ENCODE peak calls at places on chromosomes 16 and 17, in eight cellular contexts. Y is effector CD4-positive, alpha-beta T cell; I is Kasumi-1; N is HuH-7.5; V is HCT116; H is AG09319; W is NCI-H1417; S is memory B cell. G is an unnamed sample.

GRCh38 chr17:3865166-3865565 is 19.1 kb upstream of the NCBP3 start:
- DNase-seq in Y (no peak), S (no peak), W (no peak), I (no peak), H (peak; percentile 22), V (no peak), N (no peak), G (no peak)

GRCh38 chr16:56353054-56353921 is 72.1 kb downstream of the AMFR start:
- DNase-seq in I (no peak), V (no peak), W (no peak), H (no peak), Y (no peak), S (no peak), N (peak; percentile 0), G (no peak)

GRCh38 chr17:39845052-39845976 is 18.8 kb downstream of the IKZF3 start:
- DNase-seq in V (no peak), W (no peak), Y (no peak), I (no peak), N (no peak), S (no peak), H (no peak), G (no peak)

GRCh38 chr16:86069736-86070298 is 170.9 kb downstream of the IRF8 start:
- DNase-seq in S (no peak), Y (no peak), V (no peak), W (no peak), I (no peak), N (no peak), H (no peak), G (no peak)

GRCh38 chr17:74245818-74246204 is 28.2 kb upstream of the DNAI2 start:
- DNase-seq in S (no peak), N (no peak), Y (no peak), W (no peak), I (peak; percentile 58), H (no peak), V (no peak), G (no peak)

GRCh38 chr16:69077251-69077650 is 28.2 kb upstream of the HAS3 start:
- DNase-seq in V (peak; percentile 87), H (peak; percentile 12), I (no peak), S (no peak), Y (no peak), N (no peak), W (no peak), G (no peak)

GRCh38 chr17:78040561-78041400 is 82.3 kb downstream of the TNRC6C start:
- DNase-seq in S (peak; percentile 11), H (no peak), Y (peak; percentile 14), N (no peak), I (peak; percentile 78), V (peak; percentile 56), W (peak; percentile 76), G (peak; percentile 79)

GRCh38 chr17:61426482-61427304 is 25.5 kb upstream of the TBX4 start:
- DNase-seq in W (no peak), H (no peak), V (peak; percentile 73), N (no peak), S (no peak), Y (no peak), I (no peak), G (no peak)

GRCh38 chr16:7443966-7444365 is 111.3 kb downstream of the RBFOX1 start:
- DNase-seq in N (no peak), V (no peak), H (no peak), W (no peak), I (no peak), Y (no peak), S (no peak), G (no peak)

GRCh38 chr17:48378696-48379095 is 51.3 kb downstream of the SKAP1 start:
- DNase-seq in S (no peak), Y (no peak), V (no peak), H (no peak), W (no peak), N (no peak), I (no peak), G (no peak)

GRCh38 chr17:67542219-67543114 is 165.4 kb downstream of the PITPNC1 start:
- DNase-seq in Y (no peak), I (no peak), N (no peak), H (no peak), V (no peak), W (no peak), S (no peak), G (no peak)

GRCh38 chr17:67411396-67411795 is 34.3 kb downstream of the PITPNC1 start:
- DNase-seq in V (no peak), W (no peak), N (no peak), S (no peak), Y (no peak), H (no peak), I (no peak), G (no peak)

GRCh38 chr16:27743963-27744362 is 194.0 kb downstream of the KATNIP start:
- DNase-seq in I (no peak), V (no peak), Y (no peak), H (no peak), W (no peak), N (no peak), S (no peak), G (no peak)

GRCh38 chr16:50266337-50267091 is at the start of gene ADCY7:
- DNase-seq in V (peak; percentile 26), N (no peak), Y (peak; percentile 80), W (no peak), I (peak; percentile 70), H (peak; percentile 49), S (peak; percentile 52), G (peak; percentile 52)

GRCh38 chr17:46057366-46057765 is 58.3 kb downstream of the STH start:
- DNase-seq in S (no peak), Y (no peak), N (no peak), W (no peak), H (no peak), V (no peak), I (no peak), G (peak; percentile 68)

GRCh38 chr17:74049167-74049797 is 154.2 kb upstream of the RPL38 start:
- DNase-seq in W (no peak), Y (no peak), H (no peak), N (no peak), V (no peak), I (no peak), S (no peak), G (no peak)

GRCh38 chr17:16948587-16949376 is 23.1 kb downstream of the TNFRSF13B start:
- DNase-seq in Y (no peak), N (no peak), S (no peak), V (no peak), I (no peak), W (no peak), H (no peak), G (no peak)

GRCh38 chr17:16052486-16052885 is 52.9 kb downstream of the TTC19 start:
- DNase-seq in V (no peak), I (no peak), Y (no peak), S (no peak), N (no peak), W (no peak), H (no peak), G (no peak)